ENCODE peak calls at places on chromosomes 12 and 14, in six cellular contexts. One of them, this sample, is unnamed.

GRCh38 chr14:29144598-29144997 is 378.0 kb downstream of the FOXG1 start:
- DNase-seq in MCF 10A: no peak
- DNase-seq in mucosa of descending colon: no peak
- DNase-seq in heart right ventricle: no peak
- DNase-seq in GM20000: no peak
- DNase-seq in AG09319: peak; percentile 84
- DNase-seq in this sample: no peak

GRCh38 chr12:96456265-96456974 is 33.0 kb upstream of the CFAP54 start:
- DNase-seq in MCF 10A: no peak
- DNase-seq in mucosa of descending colon: no peak
- DNase-seq in heart right ventricle: no peak
- DNase-seq in GM20000: peak; percentile 18
- DNase-seq in AG09319: no peak
- DNase-seq in this sample: no peak

GRCh38 chr12:21941522-21942376 is 523 bp upstream of the ABCC9 start:
- DNase-seq in MCF 10A: no peak
- DNase-seq in mucosa of descending colon: peak; percentile 54
- DNase-seq in heart right ventricle: peak; percentile 77
- DNase-seq in GM20000: no peak
- DNase-seq in AG09319: peak; percentile 10
- DNase-seq in this sample: peak; percentile 71

GRCh38 chr14:104933721-104934379 is 9.2 kb downstream of the PLD4 start:
- DNase-seq in MCF 10A: no peak
- DNase-seq in mucosa of descending colon: peak; percentile 13
- DNase-seq in heart right ventricle: no peak
- DNase-seq in GM20000: peak; percentile 27
- DNase-seq in AG09319: no peak
- DNase-seq in this sample: peak; percentile 24

GRCh38 chr14:57746563-57746962 is 119.3 kb downstream of the SLC35F4 start:
- DNase-seq in MCF 10A: no peak
- DNase-seq in mucosa of descending colon: no peak
- DNase-seq in heart right ventricle: no peak
- DNase-seq in GM20000: no peak
- DNase-seq in AG09319: no peak
- DNase-seq in this sample: no peak

GRCh38 chr12:65823481-65824313 is 586 bp upstream of the HMGA2 start:
- DNase-seq in MCF 10A: peak; percentile 85
- DNase-seq in mucosa of descending colon: peak; percentile 83
- DNase-seq in heart right ventricle: peak; percentile 27
- DNase-seq in GM20000: peak; percentile 45
- DNase-seq in AG09319: no peak
- DNase-seq in this sample: peak; percentile 73

GRCh38 chr12:90979936-90980335 is 24.8 kb downstream of the EPYC start:
- DNase-seq in MCF 10A: no peak
- DNase-seq in mucosa of descending colon: no peak
- DNase-seq in heart right ventricle: no peak
- DNase-seq in GM20000: no peak
- DNase-seq in AG09319: peak; percentile 61
- DNase-seq in this sample: no peak

GRCh38 chr12:56541610-56542009 is 20.0 kb downstream of the RBMS2 start:
- DNase-seq in MCF 10A: no peak
- DNase-seq in mucosa of descending colon: no peak
- DNase-seq in heart right ventricle: no peak
- DNase-seq in GM20000: no peak
- DNase-seq in AG09319: no peak
- DNase-seq in this sample: no peak

GRCh38 chr12:2683283-2684025 is 111.3 kb upstream of the FKBP4 start:
- DNase-seq in MCF 10A: no peak
- DNase-seq in mucosa of descending colon: peak; percentile 68
- DNase-seq in heart right ventricle: no peak
- DNase-seq in GM20000: no peak
- DNase-seq in AG09319: no peak
- DNase-seq in this sample: no peak

GRCh38 chr12:1836854-1837411 is 16.6 kb downstream of the LRTM2 start:
- DNase-seq in MCF 10A: no peak
- DNase-seq in mucosa of descending colon: no peak
- DNase-seq in heart right ventricle: no peak
- DNase-seq in GM20000: no peak
- DNase-seq in AG09319: no peak
- DNase-seq in this sample: no peak

GRCh38 chr12:125794401-125794800 is 729.2 kb downstream of the AACS start:
- DNase-seq in MCF 10A: peak; percentile 57
- DNase-seq in mucosa of descending colon: no peak
- DNase-seq in heart right ventricle: no peak
- DNase-seq in GM20000: no peak
- DNase-seq in AG09319: no peak
- DNase-seq in this sample: no peak

GRCh38 chr12:125797421-125798175 is 732.4 kb downstream of the AACS start:
- DNase-seq in MCF 10A: peak; percentile 17
- DNase-seq in mucosa of descending colon: no peak
- DNase-seq in heart right ventricle: no peak
- DNase-seq in GM20000: no peak
- DNase-seq in AG09319: no peak
- DNase-seq in this sample: no peak
- TF ChIP-seq CTCF in MCF 10A: no peak
- TF ChIP-seq CTCF in mucosa of descending colon: no peak
- TF ChIP-seq CTCF in heart right ventricle: no peak
- TF ChIP-seq CTCF in GM20000: no peak
- TF ChIP-seq CTCF in AG09319: no peak
- TF ChIP-seq CTCF in this sample: no peak

GRCh38 chr12:49623142-49623899 is at the start of gene PRPF40B:
- DNase-seq in MCF 10A: peak; percentile 81
- DNase-seq in mucosa of descending colon: peak; percentile 93
- DNase-seq in heart right ventricle: peak; percentile 91
- DNase-seq in GM20000: peak; percentile 98
- DNase-seq in AG09319: peak; percentile 57
- DNase-seq in this sample: peak; percentile 92
- TF ChIP-seq CTCF in MCF 10A: peak; percentile 42
- TF ChIP-seq CTCF in mucosa of descending colon: peak; percentile 33
- TF ChIP-seq CTCF in heart right ventricle: peak; percentile 65
- TF ChIP-seq CTCF in GM20000: peak; percentile 64
- TF ChIP-seq CTCF in AG09319: peak; percentile 17
- TF ChIP-seq CTCF in this sample: peak; percentile 47

GRCh38 chr14:38608244-38608643 is 352.4 kb upstream of the CLEC14A start:
- DNase-seq in MCF 10A: no peak
- DNase-seq in mucosa of descending colon: no peak
- DNase-seq in heart right ventricle: no peak
- DNase-seq in GM20000: no peak
- DNase-seq in AG09319: no peak
- DNase-seq in this sample: no peak

DNA sequence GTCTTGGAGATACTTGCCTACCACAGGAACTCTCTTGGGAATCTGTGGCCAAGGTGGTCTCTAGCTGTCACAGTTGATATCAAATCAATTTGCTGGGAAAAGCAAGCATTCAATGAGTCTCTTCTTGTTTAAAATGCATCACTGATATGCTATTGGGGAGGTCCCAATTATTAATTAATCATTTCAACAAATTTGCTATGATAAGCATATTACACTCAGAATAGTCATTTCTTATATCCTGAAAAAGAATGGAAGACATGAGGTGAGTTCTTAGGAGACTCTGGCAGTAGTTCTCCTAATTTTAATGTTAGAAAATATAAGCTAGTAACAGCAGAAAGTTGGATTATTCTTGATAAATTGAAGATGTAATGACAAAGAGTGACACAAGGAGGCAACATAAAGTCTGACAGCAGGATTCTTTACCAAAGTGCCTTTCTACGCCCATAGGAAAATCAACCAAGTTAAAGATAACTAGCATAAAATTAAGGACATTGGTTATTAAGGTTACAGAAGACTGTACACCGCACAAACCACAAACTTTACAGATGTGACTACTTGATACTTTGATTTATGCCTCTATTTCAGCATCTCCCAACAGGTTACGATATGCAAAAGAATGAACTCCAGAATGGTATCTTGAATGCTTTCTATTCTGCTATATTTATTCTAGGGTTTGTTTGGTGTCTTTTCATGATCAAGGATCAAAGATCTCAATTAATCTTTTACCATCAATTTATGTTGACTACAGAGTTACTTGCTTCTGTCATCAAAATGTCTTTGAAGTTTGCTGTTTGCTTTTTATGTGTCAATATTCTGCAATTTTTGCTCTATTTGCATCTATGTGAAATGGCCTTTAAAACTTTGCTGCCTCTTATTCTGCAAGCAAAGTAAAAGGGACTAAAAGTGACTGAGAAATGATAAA is 349.6 kb upstream of the CLEC14A start:
- DNase-seq in MCF 10A: no peak
- DNase-seq in mucosa of descending colon: no peak
- DNase-seq in heart right ventricle: no peak
- DNase-seq in GM20000: no peak
- DNase-seq in AG09319: no peak
- DNase-seq in this sample: no peak
- TF ChIP-seq CTCF in MCF 10A: peak; percentile 20
- TF ChIP-seq CTCF in mucosa of descending colon: no peak
- TF ChIP-seq CTCF in heart right ventricle: no peak
- TF ChIP-seq CTCF in GM20000: no peak
- TF ChIP-seq CTCF in AG09319: no peak
- TF ChIP-seq CTCF in this sample: no peak

GRCh38 chr12:119990382-119990874 is 1.4 kb downstream of the BICDL1 start:
- DNase-seq in MCF 10A: no peak
- DNase-seq in mucosa of descending colon: no peak
- DNase-seq in heart right ventricle: no peak
- DNase-seq in GM20000: peak; percentile 17
- DNase-seq in AG09319: no peak
- DNase-seq in this sample: no peak

GRCh38 chr12:119992129-119992705 is 3.2 kb downstream of the BICDL1 start:
- DNase-seq in MCF 10A: no peak
- DNase-seq in mucosa of descending colon: no peak
- DNase-seq in heart right ventricle: no peak
- DNase-seq in GM20000: no peak
- DNase-seq in AG09319: no peak
- DNase-seq in this sample: no peak

GRCh38 chr12:119989619-119990381 is 764 bp downstream of the BICDL1 start:
- DNase-seq in MCF 10A: peak; percentile 68
- DNase-seq in mucosa of descending colon: peak; percentile 91
- DNase-seq in heart right ventricle: peak; percentile 85
- DNase-seq in GM20000: peak; percentile 89
- DNase-seq in AG09319: peak; percentile 20
- DNase-seq in this sample: peak; percentile 87

GRCh38 chr12:119988788-119989618 is at the start of gene BICDL1:
- DNase-seq in MCF 10A: peak; percentile 93
- DNase-seq in mucosa of descending colon: peak; percentile 95
- DNase-seq in heart right ventricle: peak; percentile 42
- DNase-seq in GM20000: peak; percentile 98
- DNase-seq in AG09319: no peak
- DNase-seq in this sample: peak; percentile 97

GRCh38 chr12:119988440-119988787 is 622 bp upstream of the BICDL1 start:
- DNase-seq in MCF 10A: no peak
- DNase-seq in mucosa of descending colon: no peak
- DNase-seq in heart right ventricle: no peak
- DNase-seq in GM20000: no peak
- DNase-seq in AG09319: no peak
- DNase-seq in this sample: no peak
- TF ChIP-seq CTCF in MCF 10A: peak; percentile 35
- TF ChIP-seq CTCF in mucosa of descending colon: no peak
- TF ChIP-seq CTCF in heart right ventricle: no peak
- TF ChIP-seq CTCF in GM20000: peak; percentile 4
- TF ChIP-seq CTCF in AG09319: no peak
- TF ChIP-seq CTCF in this sample: no peak

GRCh38 chr14:91484186-91484585 is 25.9 kb downstream of the PPP4R3A start:
- DNase-seq in MCF 10A: peak; percentile 4
- DNase-seq in mucosa of descending colon: no peak
- DNase-seq in heart right ventricle: no peak
- DNase-seq in GM20000: no peak
- DNase-seq in AG09319: no peak
- DNase-seq in this sample: no peak
- TF ChIP-seq CTCF in MCF 10A: peak; percentile 9
- TF ChIP-seq CTCF in mucosa of descending colon: no peak
- TF ChIP-seq CTCF in heart right ventricle: no peak
- TF ChIP-seq CTCF in GM20000: peak; percentile 2
- TF ChIP-seq CTCF in AG09319: no peak
- TF ChIP-seq CTCF in this sample: no peak

GRCh38 chr14:61462566-61463195 is 141.3 kb downstream of the PRKCH start:
- DNase-seq in MCF 10A: peak; percentile 89
- DNase-seq in mucosa of descending colon: no peak
- DNase-seq in heart right ventricle: no peak
- DNase-seq in GM20000: no peak
- DNase-seq in AG09319: peak; percentile 19
- DNase-seq in this sample: no peak
- TF ChIP-seq CTCF in MCF 10A: no peak
- TF ChIP-seq CTCF in mucosa of descending colon: no peak
- TF ChIP-seq CTCF in heart right ventricle: no peak
- TF ChIP-seq CTCF in GM20000: no peak
- TF ChIP-seq CTCF in AG09319: no peak
- TF ChIP-seq CTCF in this sample: no peak

DNA sequence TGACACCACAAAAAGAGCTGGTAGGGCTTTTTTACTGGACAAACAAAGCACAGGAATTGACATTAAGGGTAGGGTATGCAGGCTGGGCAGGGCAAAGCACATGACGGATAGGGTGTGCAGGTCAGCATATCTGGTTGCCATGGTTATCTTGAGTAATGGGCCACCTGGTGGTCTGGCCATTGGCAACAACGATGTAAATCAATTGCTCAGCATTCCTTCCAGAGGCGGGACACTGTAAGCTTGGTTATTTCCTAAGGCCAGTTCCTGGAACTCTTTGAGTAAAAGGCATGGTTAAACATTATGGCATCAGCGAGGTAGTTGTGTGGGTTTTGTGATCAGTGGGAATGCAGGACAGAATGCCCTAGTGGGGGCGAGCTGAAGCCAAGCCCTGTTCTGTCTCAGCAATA is 396.9 kb upstream of the PDE3A start:
- DNase-seq in MCF 10A: no peak
- DNase-seq in mucosa of descending colon: no peak
- DNase-seq in heart right ventricle: no peak
- DNase-seq in GM20000: no peak
- DNase-seq in AG09319: no peak
- DNase-seq in this sample: peak; percentile 54
- TF ChIP-seq CTCF in MCF 10A: no peak
- TF ChIP-seq CTCF in mucosa of descending colon: no peak
- TF ChIP-seq CTCF in heart right ventricle: no peak
- TF ChIP-seq CTCF in GM20000: no peak
- TF ChIP-seq CTCF in AG09319: no peak
- TF ChIP-seq CTCF in this sample: no peak

DNA sequence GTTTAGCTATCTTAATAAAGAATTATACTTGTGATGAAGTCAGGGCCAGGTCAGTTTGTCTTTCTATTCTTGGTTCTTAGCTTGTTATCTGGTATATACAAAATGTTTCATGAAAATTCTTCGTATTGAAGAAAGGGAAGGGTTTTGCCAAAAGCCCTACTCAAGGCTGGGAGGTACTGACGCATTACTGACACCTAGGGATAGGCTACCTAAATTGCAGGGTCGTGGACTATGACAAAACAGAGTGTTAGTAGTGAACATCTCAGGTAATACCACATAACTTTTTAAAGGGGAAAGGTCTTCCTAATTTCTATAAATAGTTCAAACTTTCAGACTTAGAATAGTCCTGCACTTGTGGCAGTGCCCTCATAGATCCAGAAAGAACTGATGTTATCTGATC is 246.3 kb downstream of the RGS6 start:
- DNase-seq in MCF 10A: no peak
- DNase-seq in mucosa of descending colon: no peak
- DNase-seq in heart right ventricle: no peak
- DNase-seq in GM20000: no peak
- DNase-seq in AG09319: no peak
- DNase-seq in this sample: no peak
- TF ChIP-seq CTCF in MCF 10A: no peak
- TF ChIP-seq CTCF in mucosa of descending colon: no peak
- TF ChIP-seq CTCF in heart right ventricle: no peak
- TF ChIP-seq CTCF in GM20000: no peak
- TF ChIP-seq CTCF in AG09319: no peak
- TF ChIP-seq CTCF in this sample: no peak

GRCh38 chr14:92690171-92691011 is 58.0 kb downstream of the LGMN start:
- DNase-seq in MCF 10A: peak; percentile 74
- DNase-seq in mucosa of descending colon: peak; percentile 51
- DNase-seq in heart right ventricle: no peak
- DNase-seq in GM20000: peak; percentile 63
- DNase-seq in AG09319: no peak
- DNase-seq in this sample: peak; percentile 28
- TF ChIP-seq CTCF in MCF 10A: peak; percentile 53
- TF ChIP-seq CTCF in mucosa of descending colon: no peak
- TF ChIP-seq CTCF in heart right ventricle: peak; percentile 62
- TF ChIP-seq CTCF in GM20000: peak; percentile 53
- TF ChIP-seq CTCF in AG09319: peak; percentile 38
- TF ChIP-seq CTCF in this sample: no peak